ENCODE peak calls at places on chromosomes 3 and 15, in nine cellular contexts. I, H, Y, L, K, X, B, P and N are unnamed samples.
A peak's percentile ranks its signal among the peaks of the same experiment; 100 is the strongest.

GRCh38 chr3:134473868-134474546 is 11.8 kb downstream of the ANAPC13 start:
- DNase-seq in I (no peak), H (peak; percentile 72), Y (peak; percentile 79), L (peak; percentile 78), K (peak; percentile 92), X (peak; percentile 86), B (peak; percentile 90), P (peak; percentile 66), N (peak; percentile 69)

GRCh38 chr3:67109651-67110204 is 111.6 kb downstream of the KBTBD8 start:
- DNase-seq in I (peak; percentile 43), H (no peak), Y (peak; percentile 71), L (peak; percentile 74), K (peak; percentile 52), X (peak; percentile 90), B (peak; percentile 45), P (peak; percentile 55), N (no peak)

GRCh38 chr15:100721758-100722550 is 119.6 kb downstream of the ASB7 start:
- DNase-seq in I (peak; percentile 95), H (no peak), Y (peak; percentile 99), L (peak; percentile 100), K (no peak), X (peak; percentile 99), B (peak; percentile 99), P (peak; percentile 97), N (no peak)

GRCh38 chr3:53850895-53851294 is 4.5 kb downstream of the IL17RB start:
- DNase-seq in I (peak; percentile 2), H (no peak), Y (peak; percentile 80), L (peak; percentile 14), K (no peak), X (peak; percentile 51), B (peak; percentile 42), P (peak; percentile 24), N (no peak)

GRCh38 chr15:77160562-77161481 is 89.9 kb upstream of the TSPAN3 start:
- DNase-seq in I (no peak), H (no peak), Y (peak; percentile 46), L (no peak), K (no peak), X (peak; percentile 17), B (peak; percentile 41), P (no peak), N (no peak)

GRCh38 chr3:128875556-128876120 is 3.8 kb upstream of the ACAD9 start:
- DNase-seq in I (no peak), H (peak; percentile 26), Y (peak; percentile 25), L (no peak), K (peak; percentile 78), X (peak; percentile 30), B (no peak), P (no peak), N (peak; percentile 67)

GRCh38 chr15:47691896-47692295 is 25.4 kb upstream of the SEMA6D start:
- DNase-seq in I (no peak), H (no peak), Y (no peak), L (no peak), K (no peak), X (no peak), B (no peak), P (no peak), N (no peak)

GRCh38 chr3:128487813-128488635 is 5.0 kb downstream of the GATA2 start:
- DNase-seq in I (peak; percentile 74), H (no peak), Y (peak; percentile 93), L (peak; percentile 94), K (peak; percentile 96), X (peak; percentile 76), B (peak; percentile 76), P (peak; percentile 80), N (peak; percentile 86)

GRCh38 chr15:22873204-22873701 is 34.8 kb downstream of the NIPA2 start:
- DNase-seq in I (no peak), H (no peak), Y (peak; percentile 82), L (peak; percentile 77), K (peak; percentile 55), X (peak; percentile 92), B (no peak), P (peak; percentile 42), N (peak; percentile 88)

GRCh38 chr3:69740103-69741021 is 1.1 kb downstream of the MITF start:
- DNase-seq in I (no peak), H (peak; percentile 53), Y (no peak), L (no peak), K (peak; percentile 45), X (no peak), B (peak; percentile 55), P (no peak), N (peak; percentile 17)

GRCh38 chr3:160401301-160402095 is 2.0 kb downstream of the SMC4 start:
- DNase-seq in I (no peak), H (no peak), Y (peak; percentile 91), L (peak; percentile 64), K (peak; percentile 32), X (peak; percentile 88), B (peak; percentile 71), P (peak; percentile 55), N (no peak)

GRCh38 chr15:68017221-68017620 is 36.9 kb upstream of the PIAS1 start:
- DNase-seq in I (no peak), H (no peak), Y (no peak), L (no peak), K (no peak), X (no peak), B (no peak), P (no peak), N (no peak)

GRCh38 chr3:196624008-196624790 is 15.3 kb upstream of the NRROS start:
- DNase-seq in I (no peak), H (no peak), Y (no peak), L (no peak), K (no peak), X (no peak), B (no peak), P (no peak), N (no peak)

GRCh38 chr3:114675104-114675503 is 381.3 kb downstream of the TIGIT start:
- DNase-seq in I (no peak), H (no peak), Y (no peak), L (no peak), K (no peak), X (peak; percentile 55), B (no peak), P (no peak), N (no peak)

GRCh38 chr3:54426431-54426830 is 304.1 kb downstream of the CACNA2D3 start:
- DNase-seq in I (no peak), H (no peak), Y (no peak), L (no peak), K (no peak), X (no peak), B (no peak), P (no peak), N (no peak)

GRCh38 chr15:70426065-70426821 is 328.5 kb upstream of the TLE3 start:
- DNase-seq in I (no peak), H (no peak), Y (no peak), L (no peak), K (no peak), X (peak; percentile 13), B (peak; percentile 59), P (no peak), N (no peak)

DNA sequence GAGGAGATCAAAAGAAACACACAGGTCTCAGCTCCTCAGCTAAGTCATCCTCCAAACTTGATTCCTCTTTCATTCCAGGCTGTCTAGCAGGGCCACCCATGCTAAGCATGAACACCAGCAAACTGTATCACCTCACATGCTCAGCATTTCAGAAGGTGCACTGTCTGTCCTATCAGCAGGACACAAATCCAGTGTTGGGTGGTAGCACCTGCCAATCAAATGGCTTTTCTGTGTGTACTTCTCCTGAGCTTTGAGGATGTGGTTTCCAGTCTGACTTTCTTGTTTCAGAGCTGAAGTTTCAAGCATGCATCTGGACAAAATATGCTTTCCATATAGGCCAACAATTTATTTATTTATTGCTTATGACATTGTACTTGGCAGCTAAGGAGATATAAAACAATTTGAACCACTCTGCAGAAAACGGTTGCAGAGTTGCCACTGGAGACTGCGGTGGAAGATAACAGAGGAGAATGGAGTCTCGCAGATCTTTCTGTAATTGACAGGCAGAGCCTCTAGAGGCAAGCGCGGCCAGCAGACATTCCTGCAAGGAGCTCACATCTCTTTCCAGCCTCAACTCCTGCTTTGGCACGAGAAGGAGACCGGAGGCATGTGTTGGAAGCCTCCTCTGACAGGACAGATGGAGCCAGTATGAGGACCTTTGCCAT is 167.1 kb upstream of the WNT5A start:
- DNase-seq in I (no peak), H (no peak), Y (peak; percentile 3), L (no peak), K (no peak), X (no peak), B (no peak), P (no peak), N (no peak)
- TF ChIP-seq CTCF in I (no peak), H (no peak), Y (no peak), L (peak; percentile 21), K (no peak), X (no peak), B (no peak), P (no peak), N (no peak)

GRCh38 chr3:136311256-136311655 is 61.1 kb downstream of the PCCB start:
- DNase-seq in I (no peak), H (no peak), Y (no peak), L (no peak), K (no peak), X (no peak), B (no peak), P (no peak), N (no peak)

DNA sequence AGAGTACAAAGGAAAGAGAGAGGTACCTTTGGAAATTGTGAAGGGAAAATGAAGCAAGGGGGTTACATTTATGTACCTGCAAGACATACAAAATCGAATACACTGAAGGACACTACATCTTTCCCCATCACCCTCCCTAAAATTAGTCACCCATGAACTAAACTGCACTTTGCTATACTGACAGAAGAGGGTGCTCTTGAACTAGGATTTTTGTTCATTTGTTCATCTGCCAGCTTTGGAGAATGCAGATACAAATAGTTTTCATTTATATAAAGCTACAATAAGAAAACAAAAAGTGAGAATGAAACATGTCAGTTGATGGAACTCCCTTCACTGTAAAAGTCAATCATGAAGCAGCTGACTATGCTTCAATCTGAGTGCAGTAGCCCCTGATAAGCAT is 55.7 kb downstream of the PCCB start:
- DNase-seq in I (peak; percentile 12), H (no peak), Y (peak; percentile 55), L (peak; percentile 66), K (no peak), X (no peak), B (peak; percentile 63), P (peak; percentile 43), N (no peak)
- TF ChIP-seq CTCF in I (peak; percentile 53), H (peak; percentile 11), Y (peak; percentile 51), L (peak; percentile 89), K (peak; percentile 41), X (no peak), B (peak; percentile 39), P (peak; percentile 72), N (no peak)

GRCh38 chr3:62233065-62233464 is 140.3 kb downstream of the FEZF2 start:
- DNase-seq in I (no peak), H (no peak), Y (no peak), L (no peak), K (peak; percentile 34), X (no peak), B (no peak), P (no peak), N (no peak)
- TF ChIP-seq CTCF in I (no peak), H (no peak), Y (no peak), L (no peak), K (peak; percentile 44), X (no peak), B (no peak), P (no peak), N (no peak)

GRCh38 chr3:8336456-8336855 is 165.2 kb upstream of the LMCD1 start:
- DNase-seq in I (no peak), H (no peak), Y (no peak), L (no peak), K (peak; percentile 19), X (no peak), B (no peak), P (no peak), N (no peak)
- TF ChIP-seq CTCF in I (peak; percentile 14), H (peak; percentile 24), Y (peak; percentile 25), L (peak; percentile 56), K (peak; percentile 55), X (peak; percentile 43), B (peak; percentile 21), P (peak; percentile 30), N (peak; percentile 49)

GRCh38 chr15:38853608-38854007 is 289.0 kb upstream of the RASGRP1 start:
- DNase-seq in I (no peak), H (no peak), Y (peak; percentile 63), L (peak; percentile 33), K (peak; percentile 63), X (peak; percentile 70), B (peak; percentile 27), P (no peak), N (peak; percentile 45)
- TF ChIP-seq CTCF in I (peak; percentile 40), H (peak; percentile 41), Y (peak; percentile 58), L (peak; percentile 72), K (peak; percentile 62), X (peak; percentile 79), B (peak; percentile 8), P (peak; percentile 63), N (no peak)